ENCODE peak calls at places on chromosomes 3 and 15, in five cellular contexts. O, C, S, Q and H are unnamed samples. For H3K27me3, the result is how much of the 10 kb centered on the place peaks cover.

GRCh38 chr3:64732570-64732969 is 44.8 kb upstream of the ADAMTS9 start:
- DNase-seq in O (peak), S (no peak), C (no peak), Q (no peak), H (no peak)

GRCh38 chr15:69474846-69475455 is 22.3 kb downstream of the RPLP1 start:
- DNase-seq in Q (no peak), C (no peak), S (no peak), O (peak), H (no peak)

GRCh38 chr3:155325263-155325835 is 31.9 kb upstream of the STRIT1 start:
- DNase-seq in O (no peak), Q (no peak), C (no peak), S (no peak), H (no peak)

GRCh38 chr15:58546066-58546591 is 114.3 kb downstream of the LIPC start:
- DNase-seq in Q (peak), S (no peak), O (no peak), C (no peak), H (no peak)

GRCh38 chr3:123025642-123026521 is 1.7 kb downstream of the SEMA5B start:
- DNase-seq in O (no peak), C (no peak), Q (no peak), S (no peak), H (no peak)

GRCh38 chr15:70048578-70048977 is 49.1 kb downstream of the TLE3 start:
- DNase-seq in S (no peak), C (no peak), Q (no peak), O (no peak), H (no peak)

GRCh38 chr3:52682016-52682415 is 3.7 kb downstream of the PBRM1 start:
- DNase-seq in S (no peak), O (peak), C (no peak), Q (no peak), H (no peak)

GRCh38 chr3:115922681-115923347 is 299.5 kb downstream of the GAP43 start:
- DNase-seq in Q (no peak), S (no peak), C (no peak), O (peak), H (no peak)

GRCh38 chr3:178583963-178584575 is 47.8 kb downstream of the KCNMB2 start:
- DNase-seq in Q (no peak), S (no peak), O (no peak), C (no peak), H (no peak)

GRCh38 chr3:164460851-164461250 is 617.4 kb downstream of the SI start:
- DNase-seq in Q (no peak), S (no peak), O (no peak), C (no peak), H (no peak)

GRCh38 chr15:77992356-77993222 is 84.9 kb downstream of the TBC1D2B start:
- DNase-seq in C (no peak), O (no peak), S (no peak), Q (no peak), H (no peak)

GRCh38 chr15:101043011-101043410 is 123.9 kb downstream of the LRRK1 start:
- DNase-seq in C (no peak), S (no peak), Q (no peak), O (no peak), H (peak)

GRCh38 chr3:185815391-185816282 is 9.2 kb downstream of the IGF2BP2 start:
- DNase-seq in C (no peak), O (peak), Q (no peak), S (no peak), H (no peak)

GRCh38 chr3:184209146-184209923 is 20.1 kb upstream of the VWA5B2 start:
- DNase-seq in Q (no peak), C (no peak), O (no peak), S (no peak), H (no peak)

GRCh38 chr3:45992820-45993219 is 2.8 kb downstream of the FYCO1 start:
- DNase-seq in S (no peak), O (peak), C (no peak), Q (no peak), H (no peak)

GRCh38 chr3:99637041-99637380 is 1.4 kb upstream of the COL8A1 start:
- DNase-seq in Q (no peak), C (peak), O (no peak), S (no peak), H (no peak)

GRCh38 chr3:12180218-12180617 is 21.5 kb upstream of the TIMP4 start:
- DNase-seq in S (peak), Q (peak), O (peak), C (no peak), H (peak)

GRCh38 chr3:179666436-179667035 is 13.7 kb downstream of the USP13 start:
- DNase-seq in S (no peak), Q (peak), C (no peak), O (no peak), H (no peak)

GRCh38 chr3:133437391-133438093 is 37.7 kb downstream of the BFSP2 start:
- DNase-seq in C (no peak), S (no peak), O (peak), Q (no peak), H (no peak)

GRCh38 chr3:99579246-99579645 is 59.1 kb upstream of the COL8A1 start:
- DNase-seq in S (no peak), O (peak), Q (no peak), C (no peak), H (no peak)

GRCh38 chr3:166283856-166284255 is 446.6 kb upstream of the BCHE start:
- DNase-seq in S (no peak), O (peak), C (no peak), Q (no peak), H (no peak)

GRCh38 chr3:129197341-129197740 is 13.6 kb upstream of the CNBP start:
- DNase-seq in Q (no peak), S (no peak), O (no peak), C (no peak), H (no peak)

GRCh38 chr3:153210660-153211059 is 48.6 kb downstream of the RAP2B start:
- DNase-seq in Q (no peak), O (no peak), S (no peak), C (no peak), H (no peak)

GRCh38 chr3:134798681-134799311 is 3.7 kb downstream of the EPHB1 start:
- DNase-seq in O (no peak), S (no peak), C (no peak), Q (no peak), H (no peak)

GRCh38 chr3:30225021-30225420 is 381.4 kb upstream of the TGFBR2 start:
- DNase-seq in Q (no peak), C (no peak), O (no peak), S (no peak), H (no peak)

GRCh38 chr3:15079083-15079482 is 14.0 kb upstream of the MRPS25 start:
- DNase-seq in S (no peak), O (no peak), Q (no peak), C (no peak), H (no peak)

GRCh38 chr15:45164914-45165313 is 22.9 kb downstream of the SHF start:
- DNase-seq in C (no peak), O (no peak), S (no peak), Q (no peak), H (no peak)

GRCh38 chr3:48013288-48013980 is 2.8 kb downstream of the MAP4 start:
- DNase-seq in S (no peak), O (peak), C (no peak), Q (no peak), H (no peak)

GRCh38 chr3:172560026-172560425 is 36.8 kb upstream of the TNFSF10 start:
- DNase-seq in Q (no peak), S (no peak), O (peak), C (no peak), H (no peak)

GRCh38 chr3:195204360-195205166 is 66.4 kb downstream of the XXYLT1 start:
- DNase-seq in S (no peak), C (no peak), O (no peak), Q (no peak), H (no peak)

GRCh38 chr3:64445318-64446300 is 220.3 kb upstream of the PRICKLE2 start:
- DNase-seq in Q (peak), C (no peak), S (peak), O (peak), H (peak)

DNA sequence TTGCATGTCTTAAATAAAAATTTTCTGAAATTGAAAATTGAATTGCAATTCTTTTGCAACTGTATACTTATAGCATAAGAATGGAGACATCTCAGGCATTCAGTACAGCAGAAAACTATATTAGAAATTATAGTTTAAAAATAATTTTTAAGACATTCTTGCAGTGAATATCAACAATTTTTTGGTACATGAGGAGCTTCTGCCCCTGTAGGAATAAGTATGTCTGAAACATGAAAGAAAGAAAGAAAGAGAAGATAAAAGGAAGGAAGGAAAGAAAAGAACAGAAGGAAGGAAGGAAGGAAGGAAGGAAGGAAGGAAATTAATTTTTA is 165.0 kb downstream of the GMNC start:
- DNase-seq in C (no peak), O (no peak), S (no peak), Q (no peak), H (no peak)
- TF ChIP-seq CTCF in C (peak), O (no peak), S (no peak), Q (no peak), H (no peak)

GRCh38 chr3:37456791-37457190 is 282.4 kb upstream of the LRRFIP2 start:
- DNase-seq in O (no peak), C (no peak), Q (no peak), S (no peak), H (no peak)
- H3K27me3 ChIP-seq in O (half or more), C (under half), Q (under half), S (under half), H (under half)

DNA sequence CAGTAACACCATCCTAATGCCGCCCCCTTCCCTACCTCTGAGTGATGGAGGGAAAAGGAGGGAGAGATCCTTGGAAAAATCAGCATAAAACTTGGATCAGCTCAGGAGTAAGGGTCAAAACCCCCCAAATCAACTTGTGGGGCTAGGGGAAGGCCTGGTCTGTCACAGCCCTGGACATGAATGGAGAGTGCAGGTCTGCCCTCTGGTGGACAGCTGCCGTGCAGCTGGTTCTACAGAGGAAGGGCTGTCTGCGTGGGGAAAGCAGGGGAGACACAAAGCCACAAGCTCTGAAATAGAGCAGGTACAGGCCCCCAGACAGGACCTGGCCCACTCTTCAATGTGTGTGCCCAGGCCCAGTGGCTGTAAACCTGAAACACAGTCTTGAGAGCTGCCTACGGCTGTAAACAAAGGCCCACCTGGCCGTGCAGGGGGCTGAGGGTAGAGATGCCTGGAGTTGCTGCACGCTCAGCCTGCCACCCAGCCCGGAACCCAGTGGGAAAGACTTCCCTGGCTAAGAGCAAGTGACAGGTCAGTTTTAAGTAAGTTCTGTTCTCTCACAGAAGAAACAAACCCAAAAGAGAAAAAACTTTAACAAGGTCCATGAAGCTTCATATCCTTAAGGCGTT is 16.4 kb downstream of the CLK3 start:
- DNase-seq in S (peak), Q (peak), C (no peak), O (peak), H (no peak)
- TF ChIP-seq CTCF in S (peak), Q (peak), C (peak), O (peak), H (peak)

GRCh38 chr3:9448071-9448470 is 50.7 kb downstream of the SETD5 start:
- DNase-seq in S (no peak), O (no peak), Q (no peak), C (no peak), H (no peak)

GRCh38 chr3:9448643-9449042 is 51.2 kb downstream of the SETD5 start:
- DNase-seq in S (no peak), Q (no peak), O (peak), C (no peak), H (no peak)

GRCh38 chr3:9455596-9455995 is 58.2 kb downstream of the SETD5 start:
- DNase-seq in Q (no peak), O (no peak), S (no peak), C (no peak), H (no peak)

DNA sequence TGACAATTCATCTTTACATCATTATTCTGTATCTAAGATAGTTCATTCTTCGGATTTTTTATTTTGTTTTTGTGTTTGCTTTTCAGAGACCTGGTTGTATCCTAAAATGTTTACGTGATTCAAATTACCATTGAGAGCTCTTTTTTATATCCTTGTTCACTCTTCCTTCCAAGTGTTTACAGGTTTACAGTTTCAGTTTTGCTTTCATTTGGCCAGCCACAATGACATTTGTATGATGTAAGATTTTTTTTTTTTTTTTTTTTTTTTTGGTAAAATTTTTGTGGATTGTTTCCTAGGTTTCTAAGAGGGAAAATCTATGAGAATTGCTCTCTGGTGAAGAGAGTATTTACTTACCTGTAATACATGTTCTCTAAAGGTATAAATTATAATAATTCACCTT is 55.0 kb downstream of the SETD5 start:
- DNase-seq in Q (no peak), C (no peak), O (peak), S (no peak), H (no peak)
- H3K27me3 ChIP-seq in Q (under half), C (under half), O (under half), S (under half), H (under half)

GRCh38 chr3:23248594-23249131 is 45.5 kb downstream of the UBE2E2 start:
- DNase-seq in Q (no peak), O (no peak), C (no peak), S (no peak), H (no peak)
- TF ChIP-seq CTCF in Q (no peak), O (no peak), C (no peak), S (no peak), H (no peak)

DNA sequence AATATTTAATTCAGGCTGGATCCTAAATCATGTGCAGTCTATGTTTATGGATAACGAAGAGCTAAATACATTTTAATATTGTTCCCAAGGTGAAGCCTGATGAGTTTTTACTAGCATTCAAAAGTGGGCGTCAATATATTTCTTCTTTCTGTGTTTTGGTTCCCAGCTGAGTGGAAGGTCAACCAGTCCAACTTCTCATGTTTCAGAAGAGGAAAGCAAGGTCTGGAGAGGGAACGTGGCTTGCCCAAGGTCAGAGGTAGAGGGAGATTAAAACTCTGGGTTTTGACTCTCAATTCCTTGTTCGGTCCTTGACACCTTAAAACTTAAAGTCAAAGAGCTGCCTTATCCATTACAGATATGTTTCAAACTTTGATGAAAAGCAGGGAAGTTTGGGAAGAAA is 57.9 kb upstream of the HES1 start:
- DNase-seq in Q (no peak), C (no peak), S (no peak), O (no peak), H (no peak)
- H3K27me3 ChIP-seq in Q (under half), C (under half), S (under half), O (half or more), H (under half)

DNA sequence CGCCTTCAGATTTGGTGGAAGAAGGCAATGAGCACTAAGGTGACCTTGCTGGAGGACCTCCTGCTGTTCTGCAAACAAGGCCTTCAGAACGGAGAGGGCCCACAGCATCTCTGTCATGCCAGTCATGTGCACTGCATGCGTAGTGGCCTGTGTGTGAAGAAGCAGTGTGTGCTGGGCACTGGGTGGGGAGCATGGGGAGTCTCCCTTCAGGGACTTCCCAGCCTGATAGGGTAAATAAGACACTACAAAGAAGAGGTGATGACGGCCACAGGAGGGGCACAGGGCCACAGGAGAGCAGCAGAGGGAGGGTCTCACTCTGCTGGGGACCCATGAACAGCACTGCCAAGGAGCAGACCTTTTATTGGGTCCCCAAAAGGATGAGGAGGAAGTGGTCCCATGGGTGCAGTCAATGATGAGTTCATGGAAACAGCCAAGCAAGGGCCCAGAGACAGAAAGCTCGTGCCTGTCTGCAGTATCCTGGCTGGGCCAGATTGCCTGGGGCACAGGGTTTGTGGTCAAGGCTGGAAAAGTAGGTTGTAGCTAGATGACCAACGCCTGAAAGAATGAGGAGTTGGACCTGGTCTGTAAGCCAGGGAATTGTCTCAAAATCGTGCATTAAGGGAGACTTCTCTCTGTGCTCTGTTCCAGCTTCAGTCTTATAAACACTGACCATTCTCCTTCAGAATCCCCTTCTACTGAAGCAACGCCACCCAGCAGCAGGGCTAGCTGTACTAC is 67.8 kb upstream of the SEC61A1 start:
- DNase-seq in Q (no peak), O (peak), S (no peak), C (no peak), H (no peak)
- TF ChIP-seq CTCF in Q (no peak), O (no peak), S (no peak), C (no peak), H (no peak)

GRCh38 chr15:88375234-88375926 is 91.8 kb downstream of the MRPL46 start:
- DNase-seq in S (no peak), C (no peak), O (peak), Q (no peak), H (no peak)
- H3K27me3 ChIP-seq in S (under half), C (under half), O (under half), Q (under half), H (under half)

DNA sequence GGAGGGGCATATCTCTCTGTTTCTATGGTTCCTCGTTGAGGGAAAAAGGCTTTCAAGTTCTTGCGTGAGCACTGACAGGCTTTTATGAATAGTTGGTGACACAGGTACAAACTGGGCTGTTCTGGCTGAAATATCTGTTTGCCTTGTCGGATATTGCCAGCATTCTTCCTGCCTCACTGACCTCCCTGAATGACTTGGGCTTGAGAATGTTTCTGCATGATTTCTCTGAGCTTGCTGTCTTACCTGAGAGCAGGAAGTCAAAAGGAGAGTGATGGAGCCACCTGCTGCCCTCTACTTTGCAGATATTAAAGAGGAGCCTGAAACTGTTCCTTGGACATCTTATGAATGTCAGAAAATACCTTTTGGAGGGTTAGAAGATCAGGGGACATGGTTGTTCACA is 4.8 kb downstream of the GCNT3 start:
- DNase-seq in Q (no peak), C (no peak), S (peak), O (no peak), H (no peak)
- TF ChIP-seq CTCF in Q (no peak), C (no peak), S (no peak), O (no peak), H (no peak)